ENCODE peak calls at places on chromosomes 2 and 18, in five cellular contexts. C, V, S, J and E are unnamed samples.

GRCh38 chr2:128621074-128621473 is 302.4 kb upstream of the HS6ST1 start:
- DNase-seq in C (no peak), V (no peak), S (no peak), J (no peak), E (no peak)

GRCh38 chr2:23412556-23413155 is 27.7 kb downstream of the KLHL29 start:
- DNase-seq in C (no peak), V (no peak), S (no peak), J (peak; percentile 82), E (no peak)

GRCh38 chr2:174577967-174578589 is 19.5 kb downstream of the WIPF1 start:
- DNase-seq in C (no peak), V (no peak), S (no peak), J (peak; percentile 73), E (no peak)

GRCh38 chr2:73089270-73090030 is 17.9 kb upstream of the SFXN5 start:
- DNase-seq in C (no peak), V (peak; percentile 59), S (peak; percentile 75), J (peak; percentile 100), E (peak; percentile 95)

GRCh38 chr2:12498703-12499102 is 218.0 kb upstream of the TRIB2 start:
- DNase-seq in C (no peak), V (no peak), S (peak; percentile 69), J (peak; percentile 74), E (no peak)

GRCh38 chr2:156935611-156936010 is 321.9 kb upstream of the GALNT5 start:
- DNase-seq in C (no peak), V (no peak), S (no peak), J (no peak), E (no peak)

GRCh38 chr2:187529248-187529976 is 24.8 kb downstream of the TFPI start:
- DNase-seq in C (no peak), V (no peak), S (no peak), J (no peak), E (no peak)

GRCh38 chr2:107108556-107108955 is 222.6 kb upstream of the ST6GAL2 start:
- DNase-seq in C (no peak), V (no peak), S (no peak), J (no peak), E (no peak)

GRCh38 chr2:170822292-170822884 is 5.7 kb downstream of the GAD1 start:
- DNase-seq in C (no peak), V (no peak), S (no peak), J (no peak), E (no peak)

GRCh38 chr2:169711751-169712509 is 17.7 kb downstream of the PHOSPHO2 start:
- DNase-seq in C (no peak), V (no peak), S (no peak), J (no peak), E (no peak)

GRCh38 chr2:146457221-146457620 is 1387.6 kb upstream of the ACVR2A start:
- DNase-seq in C (no peak), V (no peak), S (no peak), J (no peak), E (no peak)

GRCh38 chr2:232275670-232276069 is 102.9 kb upstream of the ALPP start:
- DNase-seq in C (no peak), V (no peak), S (no peak), J (no peak), E (no peak)

GRCh38 chr2:20167356-20167755 is 57.6 kb downstream of the SDC1 start:
- DNase-seq in C (no peak), V (no peak), S (no peak), J (no peak), E (no peak)

GRCh38 chr2:207479198-207479785 is 50.5 kb upstream of the CREB1 start:
- DNase-seq in C (no peak), V (no peak), S (no peak), J (peak; percentile 70), E (no peak)

GRCh38 chr2:108169982-108170625 is 69.7 kb upstream of the SULT1C3 start:
- DNase-seq in C (no peak), V (no peak), S (no peak), J (peak; percentile 18), E (no peak)

GRCh38 chr18:811192-812122 is 585 bp downstream of the YES1 start:
- DNase-seq in C (no peak), V (peak; percentile 44), S (no peak), J (peak; percentile 26), E (no peak)

GRCh38 chr2:240812301-240812680 is 7.7 kb downstream of the KIF1A start:
- DNase-seq in C (no peak), V (no peak), S (no peak), J (no peak), E (no peak)

GRCh38 chr18:32454667-32455066 is 16.0 kb downstream of the GAREM1 start:
- DNase-seq in C (no peak), V (no peak), S (no peak), J (peak; percentile 9), E (no peak)

GRCh38 chr2:151973901-151974199 is 125.0 kb downstream of the CACNB4 start:
- DNase-seq in C (no peak), V (no peak), S (no peak), J (peak; percentile 29), E (no peak)

GRCh38 chr2:231411871-231412615 is 16.5 kb downstream of the B3GNT7 start:
- DNase-seq in C (peak; percentile 18), V (peak; percentile 90), S (peak; percentile 59), J (peak; percentile 71), E (peak; percentile 66)

GRCh38 chr18:45481846-45482245 is 133.4 kb upstream of the SLC14A2 start:
- DNase-seq in C (no peak), V (no peak), S (no peak), J (no peak), E (no peak)

GRCh38 chr2:104919127-104919526 is 65.2 kb downstream of the POU3F3 start:
- DNase-seq in C (no peak), V (no peak), S (no peak), J (no peak), E (no peak)

GRCh38 chr2:88190808-88191721 is 20.9 kb downstream of the THNSL2 start:
- DNase-seq in C (no peak), V (peak; percentile 28), S (peak; percentile 24), J (peak; percentile 23), E (no peak)

GRCh38 chr18:62091487-62092120 is 95.3 kb downstream of the PIGN start:
- DNase-seq in C (no peak), V (no peak), S (no peak), J (no peak), E (no peak)

GRCh38 chr2:105418527-105418926 is 19.7 kb upstream of the FHL2 start:
- DNase-seq in C (no peak), V (no peak), S (no peak), J (no peak), E (no peak)

GRCh38 chr18:76866631-76867030 is 44.3 kb downstream of the ZNF236 start:
- DNase-seq in C (no peak), V (no peak), S (no peak), J (no peak), E (no peak)

GRCh38 chr2:65017335-65017734 is 28.1 kb downstream of the SLC1A4 start:
- DNase-seq in C (no peak), V (no peak), S (no peak), J (no peak), E (no peak)

GRCh38 chr18:55582325-55582724 is 5.7 kb downstream of the TCF4 start:
- DNase-seq in C (no peak), V (no peak), S (no peak), J (no peak), E (no peak)

GRCh38 chr2:166516712-166517303 is 22.8 kb upstream of the SCN7A start:
- DNase-seq in C (no peak), V (no peak), S (no peak), J (peak; percentile 40), E (no peak)

GRCh38 chr2:214069254-214069653 is 341.6 kb upstream of the VWC2L start:
- DNase-seq in C (no peak), V (no peak), S (peak; percentile 88), J (peak; percentile 93), E (no peak)

GRCh38 chr18:10059610-10060468 is 146.0 kb downstream of the VAPA start:
- DNase-seq in C (no peak), V (no peak), S (no peak), J (peak; percentile 18), E (no peak)

GRCh38 chr18:10055125-10055750 is 141.4 kb downstream of the VAPA start:
- DNase-seq in C (no peak), V (no peak), S (no peak), J (no peak), E (no peak)

GRCh38 chr18:10057808-10058791 is 144.3 kb downstream of the VAPA start:
- DNase-seq in C (no peak), V (no peak), S (peak; percentile 85), J (peak; percentile 84), E (no peak)

GRCh38 chr18:10056506-10056905 is 142.7 kb downstream of the VAPA start:
- DNase-seq in C (no peak), V (no peak), S (no peak), J (no peak), E (no peak)

GRCh38 chr18:10057401-10057800 is 143.6 kb downstream of the VAPA start:
- DNase-seq in C (no peak), V (no peak), S (no peak), J (no peak), E (no peak)
- H3K4me3 ChIP-seq in C (no peak overlapping the region), V (no peak overlapping the region), S (no peak overlapping the region), J (no peak overlapping the region), E (no peak overlapping the region)

DNA sequence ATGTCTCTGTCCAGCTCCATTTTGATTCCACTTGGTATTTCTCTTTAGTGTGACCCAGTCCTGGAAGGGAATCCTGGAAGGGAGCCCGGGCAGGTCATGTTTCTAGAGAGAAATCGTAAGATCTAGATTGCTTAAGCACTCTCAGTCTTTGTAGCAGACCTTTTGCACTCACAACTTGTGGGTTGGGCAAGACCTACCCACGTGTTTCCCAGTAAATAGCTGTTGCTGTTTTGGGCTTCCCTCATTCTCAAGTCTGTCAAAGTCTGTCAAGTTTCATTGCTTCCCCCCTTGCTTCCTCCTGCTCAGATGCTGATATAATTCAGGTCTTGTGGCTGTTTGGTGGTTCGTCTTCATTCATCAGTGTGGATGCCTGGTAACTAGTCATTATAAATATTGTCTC is 17.4 kb upstream of the NEMP2 start:
- DNase-seq in C (no peak), V (no peak), S (no peak), J (no peak), E (no peak)
- H3K4me3 ChIP-seq in C (no peak overlapping the region), V (no peak overlapping the region), S (no peak overlapping the region), J (no peak overlapping the region), E (no peak overlapping the region)

DNA sequence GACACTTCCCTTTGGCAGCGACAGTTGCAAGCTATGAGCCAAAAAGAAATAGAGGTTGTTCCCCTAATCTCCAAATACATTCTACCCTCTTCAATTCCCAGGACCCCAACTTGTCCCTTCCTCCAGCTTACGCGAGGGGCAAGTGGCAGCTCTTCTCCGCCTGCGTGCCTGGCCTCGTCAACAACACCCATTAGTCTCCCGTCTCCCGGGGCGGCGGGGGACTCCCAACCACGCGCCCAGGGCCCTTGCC is 545 bp upstream of the UBE2E3 start:
- DNase-seq in C (peak; percentile 16), V (no peak), S (no peak), J (peak; percentile 6), E (no peak)
- H3K4me3 ChIP-seq in C (peak overlapping the region; percentile 64), V (peak overlapping the region; percentile 66), S (peak overlapping the region; percentile 40), J (peak overlapping the region; percentile 96), E (peak overlapping the region; percentile 78)

GRCh38 chr18:74497308-74497640 is 1.1 kb downstream of the CNDP2 start:
- DNase-seq in C (no peak), V (no peak), S (no peak), J (no peak), E (no peak)

GRCh38 chr18:74498712-74499629 is 2.8 kb downstream of the CNDP2 start:
- DNase-seq in C (peak; percentile 26), V (peak; percentile 68), S (no peak), J (no peak), E (no peak)

GRCh38 chr18:74497778-74498177 is 1.6 kb downstream of the CNDP2 start:
- DNase-seq in C (no peak), V (no peak), S (peak; percentile 30), J (no peak), E (no peak)

GRCh38 chr18:74501386-74501785 is 5.2 kb downstream of the CNDP2 start:
- DNase-seq in C (no peak), V (no peak), S (no peak), J (no peak), E (no peak)

GRCh38 chr18:74499633-74500032 is 3.5 kb downstream of the CNDP2 start:
- DNase-seq in C (peak; percentile 27), V (peak; percentile 75), S (no peak), J (no peak), E (no peak)
- H3K4me3 ChIP-seq in C (peak overlapping the region; percentile 31), V (peak overlapping the region; percentile 31), S (peak overlapping the region; percentile 16), J (no peak overlapping the region), E (peak overlapping the region; percentile 45)